ENCODE peak calls at places on chromosomes 7 and 10, in four cellular contexts. B, Q, X and F are unnamed samples.

GRCh38 chr7:37054631-37055300 is 330.5 kb upstream of the AOAH start:
- DNase-seq in B (no peak), Q (no peak), X (no peak), F (no peak)

GRCh38 chr7:473211-473734 is 46.4 kb downstream of the PDGFA start:
- DNase-seq in B (no peak), Q (no peak), X (no peak), F (no peak)

GRCh38 chr7:121360564-121360963 is 31.8 kb downstream of the WNT16 start:
- DNase-seq in B (no peak), Q (no peak), X (no peak), F (no peak)

GRCh38 chr7:44382459-44383300 is 57.3 kb upstream of the CAMK2B start:
- DNase-seq in B (no peak), Q (no peak), X (no peak), F (no peak)

GRCh38 chr7:21941570-21942224 is 4.0 kb downstream of the CDCA7L start:
- DNase-seq in B (no peak), Q (no peak), X (peak), F (no peak)

GRCh38 chr7:27110977-27111752 is 8.7 kb upstream of the HOXA2 start:
- DNase-seq in B (no peak), Q (no peak), X (no peak), F (no peak)

GRCh38 chr10:49220031-49220430 is 31.8 kb upstream of the TMEM273 start:
- DNase-seq in B (no peak), Q (no peak), X (no peak), F (no peak)

GRCh38 chr10:43966571-43966965 is 317.9 kb upstream of the ZNF32 start:
- DNase-seq in B (no peak), Q (no peak), X (no peak), F (no peak)

GRCh38 chr7:74453321-74454011 is at the start of gene GTF2IRD1:
- DNase-seq in B (peak), Q (no peak), X (no peak), F (no peak)

GRCh38 chr10:73215749-73216148 is 31.3 kb downstream of the DNAJC9 start:
- DNase-seq in B (no peak), Q (no peak), X (no peak), F (no peak)

GRCh38 chr10:125204400-125204799 is 44.0 kb upstream of the CTBP2 start:
- DNase-seq in B (no peak), Q (no peak), X (no peak), F (no peak)

GRCh38 chr7:101696-102376 is 90.5 kb upstream of the FAM20C start:
- DNase-seq in B (no peak), Q (no peak), X (no peak), F (no peak)

GRCh38 chr7:69747144-69747543 is 148.9 kb downstream of the AUTS2 start:
- DNase-seq in B (no peak), Q (no peak), X (no peak), F (no peak)

GRCh38 chr10:22365644-22366565 is 20.6 kb downstream of the SPAG6 start:
- DNase-seq in B (no peak), Q (no peak), X (no peak), F (no peak)

GRCh38 chr10:29783211-29783947 is 148.6 kb upstream of the SVIL start:
- DNase-seq in B (no peak), Q (no peak), X (no peak), F (no peak)

GRCh38 chr10:29780639-29781038 is 145.9 kb upstream of the SVIL start:
- DNase-seq in B (no peak), Q (no peak), X (no peak), F (no peak)

GRCh38 chr10:29780096-29780495 is 145.3 kb upstream of the SVIL start:
- DNase-seq in B (no peak), Q (no peak), X (no peak), F (no peak)

GRCh38 chr10:29788113-29788512 is 153.3 kb upstream of the SVIL start:
- DNase-seq in B (no peak), Q (no peak), X (no peak), F (no peak)

GRCh38 chr10:29784175-29784773 is 149.5 kb upstream of the SVIL start:
- DNase-seq in B (no peak), Q (peak), X (no peak), F (peak)
- TF ChIP-seq SP1 in B (no peak), Q (peak), X (no peak), F (peak)

GRCh38 chr7:106781007-106781406 is 84.1 kb upstream of the PIK3CG start:
- DNase-seq in B (no peak), Q (no peak), X (no peak), F (no peak)

GRCh38 chr7:106777666-106778299 is 87.3 kb upstream of the PIK3CG start:
- DNase-seq in B (no peak), Q (no peak), X (no peak), F (no peak)

GRCh38 chr7:106778656-106779250 is 86.3 kb upstream of the PIK3CG start:
- DNase-seq in B (no peak), Q (no peak), X (no peak), F (no peak)

GRCh38 chr7:106781828-106782544 is 83.1 kb upstream of the PIK3CG start:
- DNase-seq in B (no peak), Q (no peak), X (no peak), F (no peak)

GRCh38 chr7:106779877-106780276 is 85.2 kb upstream of the PIK3CG start:
- DNase-seq in B (peak), Q (no peak), X (no peak), F (peak)
- TF ChIP-seq EGR1 in B (no peak), Q (no peak), X (no peak), F (no peak)

DNA sequence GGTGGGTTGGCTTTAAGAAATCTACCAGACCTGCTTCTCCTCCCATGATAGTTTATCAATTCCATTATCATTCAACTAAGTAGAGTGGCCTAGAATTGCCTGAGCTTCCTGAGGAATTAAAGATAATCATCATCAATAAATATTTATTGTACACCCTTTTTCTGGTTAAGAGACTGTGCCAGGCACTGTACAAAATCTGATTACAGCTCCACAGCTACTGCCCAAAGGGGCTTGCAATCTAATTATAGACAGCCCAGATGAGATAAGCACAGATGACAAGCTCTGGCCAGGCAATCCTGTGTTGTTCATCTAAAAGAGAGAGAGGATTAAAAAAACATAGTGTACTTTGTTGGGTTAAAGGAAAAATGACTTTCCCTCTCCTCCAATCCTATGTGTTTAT is 586.4 kb downstream of the GATA3 start:
- DNase-seq in B (no peak), Q (no peak), X (no peak), F (no peak)
- TF ChIP-seq SP1 in B (no peak), Q (no peak), X (no peak), F (no peak)

GRCh38 chr10:14386202-14386593 is 55.5 kb upstream of the FRMD4A start:
- DNase-seq in B (no peak), Q (peak), X (no peak), F (no peak)
- TF ChIP-seq EGR1 in B (no peak), Q (no peak), X (no peak), F (no peak)

DNA sequence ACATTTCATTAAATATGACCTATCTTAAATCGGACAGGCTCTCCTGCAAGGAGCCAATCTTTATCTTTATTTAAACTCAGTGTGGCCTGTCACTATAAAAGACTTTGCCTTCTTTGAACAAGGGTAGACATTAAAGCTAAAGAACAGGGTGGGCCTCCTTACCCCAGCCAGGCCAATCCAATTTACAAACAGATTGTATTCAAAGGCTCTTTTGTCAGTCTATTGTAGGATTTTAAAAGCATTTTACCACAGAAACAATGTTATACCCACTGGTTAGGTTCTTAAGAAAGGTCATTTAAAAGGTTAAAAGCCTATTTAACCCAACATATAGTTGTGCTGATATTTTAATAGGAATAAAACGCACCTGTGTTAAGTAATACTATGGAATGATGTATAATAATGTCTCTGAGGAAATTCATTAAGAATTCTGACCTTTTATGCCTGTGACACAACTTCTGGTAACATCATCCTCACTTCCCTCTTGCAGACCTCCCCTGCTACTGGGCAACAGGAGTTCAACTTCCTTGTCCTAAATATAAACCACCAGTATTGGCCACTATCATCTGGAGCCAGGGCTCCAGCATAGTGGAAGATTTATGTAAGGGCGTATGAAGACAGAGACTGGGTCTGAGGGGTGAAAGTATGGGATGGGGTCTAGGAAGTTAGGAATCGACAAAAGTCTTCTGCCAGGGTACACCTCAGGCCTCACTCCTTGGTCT is 32.5 kb downstream of the MTERF1 start:
- DNase-seq in B (no peak), Q (no peak), X (no peak), F (no peak)
- TF ChIP-seq SP1 in B (no peak), Q (no peak), X (no peak), F (no peak)

DNA sequence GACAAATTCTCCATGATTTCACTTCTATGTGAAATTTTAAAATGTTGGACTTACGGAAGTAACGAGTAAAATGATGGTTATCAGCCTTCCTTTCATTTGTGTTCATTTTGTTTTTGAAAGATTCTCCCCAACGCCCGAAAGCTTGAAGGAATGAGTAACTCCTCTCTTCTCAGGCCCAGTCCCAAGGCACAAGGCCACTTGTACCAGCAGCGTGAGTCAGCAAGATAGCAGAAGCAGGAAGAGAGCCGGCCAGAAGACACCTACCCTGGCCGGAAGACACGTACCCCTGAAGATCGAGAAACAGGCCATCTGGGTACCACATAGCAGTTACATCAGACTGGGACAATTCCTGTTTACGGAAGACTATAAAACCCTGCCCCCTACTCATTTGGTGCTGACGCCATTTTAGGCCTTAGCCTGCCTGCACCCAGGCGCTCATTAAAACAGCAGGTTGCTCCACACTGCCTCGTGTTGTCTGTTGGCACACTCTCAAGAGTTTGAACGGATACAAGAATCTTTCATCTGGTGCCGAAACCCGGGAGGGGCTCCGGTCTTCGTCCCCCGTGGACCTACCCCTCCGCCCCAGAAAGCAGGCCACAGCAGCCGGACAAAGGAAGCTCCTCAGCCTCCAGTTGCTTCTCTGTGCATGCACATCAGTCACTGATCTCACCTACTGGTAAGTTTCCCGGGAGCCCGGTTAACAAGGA is 60.4 kb downstream of the LRRC17 start:
- DNase-seq in B (peak), Q (no peak), X (no peak), F (no peak)
- TF ChIP-seq EGR1 in B (no peak), Q (no peak), X (no peak), F (no peak)

DNA sequence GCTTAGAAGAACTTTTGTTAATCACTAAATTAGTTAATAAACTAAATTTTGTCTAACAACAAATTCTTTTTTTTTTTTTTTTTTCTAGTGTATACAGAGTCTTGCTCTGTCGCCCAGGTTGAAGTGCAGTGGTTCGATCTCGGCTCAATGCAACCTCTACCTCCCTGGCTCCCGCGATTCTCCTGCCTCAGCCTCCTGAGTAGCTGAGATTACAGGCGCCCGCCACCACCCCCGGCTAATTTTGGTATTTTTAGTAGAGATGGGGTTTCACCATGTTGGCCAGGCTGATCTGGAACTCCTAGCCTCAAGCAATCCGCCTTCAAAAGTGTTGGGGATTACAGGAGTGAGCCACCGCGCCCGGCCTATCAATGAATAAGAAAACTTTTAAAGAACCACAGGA is 1.1 kb upstream of the IQUB start:
- DNase-seq in B (peak), Q (no peak), X (no peak), F (no peak)
- TF ChIP-seq SP1 in B (no peak), Q (no peak), X (no peak), F (no peak)

GRCh38 chr7:34497153-34497777 is 160.8 kb upstream of the NPSR1 start:
- DNase-seq in B (no peak), Q (no peak), X (no peak), F (peak)

GRCh38 chr7:34488766-34489165 is 169.3 kb upstream of the NPSR1 start:
- DNase-seq in B (no peak), Q (no peak), X (no peak), F (no peak)

GRCh38 chr7:34493752-34494151 is 164.3 kb upstream of the NPSR1 start:
- DNase-seq in B (no peak), Q (no peak), X (no peak), F (no peak)

GRCh38 chr7:34486371-34486770 is 171.6 kb upstream of the NPSR1 start:
- DNase-seq in B (no peak), Q (no peak), X (no peak), F (no peak)

DNA sequence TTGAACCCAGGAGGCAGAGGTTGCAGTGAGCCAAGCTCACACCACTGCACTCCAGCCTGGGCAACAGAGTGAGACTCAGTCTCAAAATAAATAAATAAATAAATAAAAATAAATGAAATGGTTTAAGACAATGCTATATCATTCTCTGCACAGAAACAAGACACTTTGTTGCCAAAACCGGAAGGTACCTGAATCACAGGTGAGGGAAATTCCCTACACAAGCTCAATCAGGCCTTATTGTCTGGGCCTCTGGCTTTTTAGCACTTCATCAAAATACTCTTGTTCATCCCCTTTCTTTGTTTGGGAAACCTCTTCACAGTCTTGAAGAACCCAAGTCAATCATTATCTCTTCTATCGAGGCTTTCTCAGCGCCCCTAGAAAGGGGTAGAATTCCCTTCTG is 166.1 kb upstream of the NPSR1 start:
- DNase-seq in B (no peak), Q (no peak), X (no peak), F (no peak)
- TF ChIP-seq EGR1 in B (no peak), Q (no peak), X (no peak), F (no peak)

GRCh38 chr7:23105644-23106490 is at the start of gene KLHL7:
- DNase-seq in B (peak), Q (peak), X (peak), F (peak)

GRCh38 chr7:23106801-23107713 is 1.5 kb downstream of the KLHL7 start:
- DNase-seq in B (no peak), Q (no peak), X (no peak), F (no peak)

GRCh38 chr7:23106491-23106800 is 861 bp downstream of the KLHL7 start:
- DNase-seq in B (no peak), Q (no peak), X (no peak), F (no peak)

GRCh38 chr7:23107781-23108180 is 2.2 kb downstream of the KLHL7 start:
- DNase-seq in B (no peak), Q (no peak), X (no peak), F (no peak)

DNA sequence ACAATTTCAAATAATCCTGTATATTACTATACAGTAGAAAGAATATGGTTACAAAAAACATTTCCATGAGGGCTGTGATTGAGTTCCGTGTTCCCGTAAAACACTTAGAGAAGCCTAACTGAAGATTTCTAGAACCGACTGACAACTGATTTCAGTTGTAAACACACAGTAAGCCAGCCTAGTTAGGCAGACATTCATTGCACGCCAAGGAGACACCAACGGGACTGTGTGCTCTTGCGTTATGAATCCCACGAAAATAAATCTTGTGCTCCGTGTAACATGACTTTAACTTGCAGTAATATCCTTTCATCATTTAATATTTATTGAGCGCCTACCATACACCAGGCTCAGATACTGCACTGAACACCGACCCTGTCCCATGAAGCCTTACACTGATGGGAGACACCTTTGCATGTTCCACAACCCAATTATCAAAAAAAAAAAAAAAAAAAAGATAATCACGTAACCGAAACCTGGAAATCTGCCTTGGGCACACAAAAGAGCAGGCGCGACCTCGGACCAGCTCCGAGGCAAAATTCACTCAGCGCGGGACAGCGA is 420 bp upstream of the KLHL7 start:
- DNase-seq in B (peak), Q (no peak), X (no peak), F (no peak)
- TF ChIP-seq SP1 in B (no peak), Q (no peak), X (no peak), F (no peak)